ENCODE peak calls at places on chromosomes 4 and X, in four cellular contexts. Q is foreskin keratinocyte, E is small intestine, P is A549. A is an unnamed sample. For H3K4me1, the result is how much of the 10 kb centered on the place peaks cover.

GRCh38 chrX:118884552-118885138 is 61.0 kb downstream of the ZCCHC12 start:
- DNase-seq in Q (no peak), E (no peak), P (no peak), A (peak)

GRCh38 chr4:476501-476900 is 22.5 kb downstream of the ZNF721 start:
- DNase-seq in Q (peak), E (no peak), P (no peak), A (no peak)

GRCh38 chr4:162116085-162116784 is 47.6 kb downstream of the FSTL5 start:
- DNase-seq in Q (no peak), E (no peak), P (no peak), A (no peak)

GRCh38 chr4:80201326-80202151 is 4.2 kb downstream of the PRDM8 start:
- DNase-seq in Q (peak), E (no peak), P (no peak), A (no peak)

GRCh38 chrX:136525738-136526606 is 6.0 kb upstream of the VGLL1 start:
- DNase-seq in Q (peak), E (peak), P (peak), A (peak)

GRCh38 chrX:129694805-129695204 is 40.0 kb upstream of the APLN start:
- DNase-seq in Q (no peak), E (no peak), P (no peak), A (no peak)

GRCh38 chrX:111543212-111543762 is 31.8 kb downstream of the SERTM2 start:
- DNase-seq in Q (no peak), E (no peak), P (no peak), A (no peak)

GRCh38 chr4:89539374-89539773 is 231.8 kb upstream of the GPRIN3 start:
- DNase-seq in Q (no peak), E (peak), P (peak), A (no peak)

GRCh38 chr4:182888894-182889293 is 28.3 kb downstream of the DCTD start:
- DNase-seq in Q (no peak), E (no peak), P (no peak), A (no peak)

GRCh38 chr4:187128971-187129370 is 405.3 kb upstream of the FAT1 start:
- DNase-seq in Q (peak), E (no peak), P (no peak), A (no peak)

GRCh38 chr4:109816082-109816442 is 500 bp downstream of the GAR1 start:
- DNase-seq in Q (no peak), E (peak), P (no peak), A (peak)

GRCh38 chr4:11138964-11139363 is 289.7 kb downstream of the HS3ST1 start:
- DNase-seq in Q (no peak), E (no peak), P (no peak), A (no peak)

GRCh38 chrX:108811891-108812290 is 75.5 kb upstream of the IRS4 start:
- DNase-seq in Q (no peak), E (no peak), P (peak), A (no peak)

GRCh38 chr4:26936284-26937065 is 75.8 kb downstream of the STIM2 start:
- DNase-seq in Q (no peak), E (peak), P (no peak), A (no peak)

GRCh38 chr4:156198511-156198910 is 244.8 kb upstream of the CTSO start:
- DNase-seq in Q (no peak), E (no peak), P (no peak), A (no peak)

GRCh38 chr4:68175562-68176155 is 46.0 kb upstream of the TMPRSS11F start:
- DNase-seq in Q (peak), E (peak), P (peak), A (no peak)

GRCh38 chrX:8639949-8640348 is 92.0 kb downstream of the ANOS1 start:
- DNase-seq in Q (no peak), E (no peak), P (no peak), A (no peak)

GRCh38 chr4:105714071-105714521 is 5.5 kb downstream of the GSTCD start:
- DNase-seq in Q (peak), E (no peak), P (no peak), A (no peak)

GRCh38 chr4:122764808-122765189 is 32.3 kb downstream of the BBS12 start:
- DNase-seq in Q (peak), E (no peak), P (no peak), A (no peak)

GRCh38 chr4:7357296-7357680 is 77.4 kb downstream of the PSAPL1 start:
- DNase-seq in Q (no peak), E (no peak), P (no peak), A (no peak)

DNA sequence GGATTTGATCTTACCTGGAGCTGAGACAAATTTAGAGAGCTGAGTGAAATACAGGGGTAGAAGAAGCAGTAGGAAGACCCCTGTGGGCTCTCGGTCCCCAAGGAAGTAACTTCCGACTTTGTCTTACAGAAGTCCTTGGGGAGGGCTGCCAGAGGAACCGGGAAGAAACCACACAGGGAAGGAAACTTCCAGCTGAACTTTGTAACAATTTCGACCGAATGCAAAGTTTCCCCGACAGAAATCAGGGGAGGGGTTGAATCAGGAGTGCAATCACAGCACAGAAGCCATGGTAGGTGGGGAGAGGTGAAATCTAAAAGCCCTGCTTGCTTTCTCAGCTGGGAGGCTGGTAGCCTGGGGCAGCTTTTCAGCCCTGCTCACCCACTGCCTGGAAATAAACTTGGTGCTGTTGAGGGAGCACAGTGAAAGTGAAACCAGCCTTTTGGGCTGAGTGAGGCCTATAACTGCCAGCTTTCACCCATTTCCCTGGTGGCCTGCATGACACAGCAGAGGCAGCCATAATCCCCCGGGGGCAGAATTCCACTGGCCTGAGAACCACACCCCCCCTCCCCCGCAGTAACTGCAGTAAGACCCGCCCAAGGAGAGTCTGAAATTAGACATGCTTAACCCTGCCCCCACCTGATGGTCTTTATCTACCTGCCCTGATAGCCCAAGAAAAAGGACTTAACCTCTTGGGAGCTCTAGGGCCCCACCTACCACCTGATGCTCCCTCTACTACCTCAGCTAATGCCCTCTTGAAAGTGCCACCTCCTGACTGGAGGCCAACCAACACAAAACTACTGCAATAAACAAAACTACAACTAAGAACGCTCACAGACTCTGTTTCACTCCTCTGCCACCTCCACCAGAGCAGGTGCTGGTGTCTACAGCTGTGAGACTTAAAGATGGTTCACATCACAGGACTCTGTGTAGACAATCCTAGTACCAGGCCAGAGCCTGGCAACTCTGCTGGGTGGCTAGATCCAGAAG is 248.2 kb downstream of the PARM1 start:
- DNase-seq in Q (peak), E (peak), P (no peak), A (no peak)
- H3K27ac ChIP-seq in Q (no peak), E (peak), P (no peak), A (no peak)

GRCh38 chr4:101140228-101140627 is 207.1 kb downstream of the PPP3CA start:
- DNase-seq in Q (no peak), E (peak), P (no peak), A (no peak)
- H3K4me1 ChIP-seq in Q (under half), E (under half), P (under half), A (under half)

GRCh38 chr4:135497563-135498152 is 1296.1 kb upstream of the PABPC4L start:
- DNase-seq in Q (peak), E (no peak), P (no peak), A (no peak)
- H3K27ac ChIP-seq in Q (no peak), E (no peak), P (no peak), A (no peak)

GRCh38 chrX:34563809-34564208 is 93.3 kb downstream of the TMEM47 start:
- DNase-seq in Q (peak), E (no peak), P (no peak), A (no peak)

GRCh38 chrX:34560180-34560579 is 96.9 kb downstream of the TMEM47 start:
- DNase-seq in Q (no peak), E (no peak), P (no peak), A (no peak)

GRCh38 chrX:34559325-34559724 is 97.8 kb downstream of the TMEM47 start:
- DNase-seq in Q (peak), E (no peak), P (no peak), A (no peak)

GRCh38 chrX:34563061-34563460 is 94.0 kb downstream of the TMEM47 start:
- DNase-seq in Q (no peak), E (no peak), P (no peak), A (no peak)

DNA sequence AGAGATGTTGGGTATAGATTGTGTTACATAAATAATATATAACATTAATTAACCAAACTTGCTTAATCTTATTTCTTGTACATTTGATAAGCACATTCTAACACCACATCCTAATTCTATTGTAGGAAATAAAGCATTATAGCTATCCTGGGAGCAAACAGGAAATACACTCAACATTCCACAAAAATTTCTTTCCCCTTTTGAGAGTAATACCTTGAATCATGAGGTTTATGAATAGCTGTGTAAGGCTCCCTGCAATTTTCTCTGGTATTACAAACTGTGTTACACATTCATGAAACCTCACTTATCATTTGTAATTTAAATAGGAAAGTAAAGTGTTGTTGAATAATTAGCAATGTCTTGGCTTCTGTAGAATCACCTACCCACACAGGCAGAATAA is 95.1 kb downstream of the TMEM47 start:
- DNase-seq in Q (peak), E (no peak), P (no peak), A (no peak)
- H3K4me1 ChIP-seq in Q (under half), E (under half), P (under half), A (under half)

GRCh38 chr4:169132561-169133305 is 122.7 kb upstream of the CBR4 start:
- DNase-seq in Q (no peak), E (no peak), P (no peak), A (no peak)

GRCh38 chr4:169136330-169136729 is 126.3 kb upstream of the CBR4 start:
- DNase-seq in Q (no peak), E (no peak), P (no peak), A (no peak)

GRCh38 chr4:169131556-169132208 is 121.6 kb upstream of the CBR4 start:
- DNase-seq in Q (no peak), E (no peak), P (no peak), A (no peak)

GRCh38 chr4:169135776-169136175 is 125.7 kb upstream of the CBR4 start:
- DNase-seq in Q (no peak), E (no peak), P (no peak), A (no peak)

DNA sequence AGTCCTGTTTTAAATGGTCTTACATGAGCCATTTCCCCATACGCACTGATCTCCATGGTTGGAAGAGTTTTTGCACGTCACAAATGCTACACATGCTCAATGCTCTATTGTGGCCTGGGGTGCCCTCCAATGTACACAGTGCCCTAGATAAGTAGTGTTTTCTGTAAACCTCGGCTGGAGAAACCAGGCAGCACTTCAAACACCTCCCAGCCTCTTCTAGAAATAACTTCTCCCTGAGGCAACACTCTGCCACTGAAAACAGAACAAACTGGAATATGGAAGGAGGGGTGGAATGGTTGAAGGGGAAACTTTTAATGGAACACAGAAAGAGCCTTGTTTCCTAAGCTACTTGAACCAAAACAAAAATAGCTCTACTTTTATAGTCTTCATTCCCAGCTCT is 123.9 kb upstream of the CBR4 start:
- DNase-seq in Q (no peak), E (no peak), P (no peak), A (peak)
- H3K27ac ChIP-seq in Q (no peak), E (no peak), P (no peak), A (no peak)

DNA sequence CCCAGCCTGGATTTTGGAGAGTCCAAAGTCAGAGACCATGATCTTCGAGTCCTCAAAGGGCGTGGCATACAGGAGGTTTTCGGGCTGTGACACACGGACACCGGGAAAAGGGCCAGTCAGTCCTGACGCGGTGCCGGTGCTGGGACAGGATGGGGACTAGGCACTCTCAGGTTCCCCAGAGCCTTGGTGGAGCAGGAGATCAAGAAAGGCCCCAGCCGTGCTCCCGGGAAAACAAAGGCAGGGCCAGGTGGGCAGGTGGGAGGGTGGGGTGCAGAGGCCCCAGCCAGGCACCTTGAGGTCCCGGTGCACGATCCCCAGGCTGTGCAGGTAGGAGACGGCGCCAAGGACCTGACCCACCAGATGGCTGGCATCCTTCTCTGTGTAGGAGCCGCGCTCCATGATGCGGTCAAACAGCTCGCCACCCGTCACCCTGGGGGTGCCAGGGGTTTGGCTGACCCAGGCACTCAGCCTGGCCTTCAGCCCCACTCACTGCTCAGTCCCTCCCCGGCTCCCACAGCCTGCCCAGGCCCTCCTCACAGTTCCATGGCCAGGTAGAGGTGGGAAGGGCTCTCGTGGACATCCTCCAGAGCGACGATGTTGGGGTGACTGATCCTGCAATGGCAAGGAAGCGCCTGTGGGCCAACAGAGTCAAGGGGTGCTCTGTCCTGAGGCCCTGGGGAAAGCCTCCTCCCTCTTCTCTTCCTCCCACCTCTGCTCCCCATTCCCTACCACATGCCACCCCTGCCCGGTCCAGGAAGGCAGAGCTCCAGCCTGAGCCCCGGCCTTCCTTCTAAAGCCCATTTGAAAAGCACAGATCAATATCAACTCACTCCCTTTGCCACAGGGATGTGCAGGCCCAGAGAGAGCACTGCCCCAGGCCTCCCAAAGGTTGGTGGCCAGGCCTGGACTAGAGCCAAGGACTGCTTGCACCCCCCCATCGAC is 1.8 kb downstream of the PNCK start:
- DNase-seq in Q (no peak), E (no peak), P (no peak), A (peak)
- H3K4me1 ChIP-seq in Q (under half), E (under half), P (under half), A (under half)

DNA sequence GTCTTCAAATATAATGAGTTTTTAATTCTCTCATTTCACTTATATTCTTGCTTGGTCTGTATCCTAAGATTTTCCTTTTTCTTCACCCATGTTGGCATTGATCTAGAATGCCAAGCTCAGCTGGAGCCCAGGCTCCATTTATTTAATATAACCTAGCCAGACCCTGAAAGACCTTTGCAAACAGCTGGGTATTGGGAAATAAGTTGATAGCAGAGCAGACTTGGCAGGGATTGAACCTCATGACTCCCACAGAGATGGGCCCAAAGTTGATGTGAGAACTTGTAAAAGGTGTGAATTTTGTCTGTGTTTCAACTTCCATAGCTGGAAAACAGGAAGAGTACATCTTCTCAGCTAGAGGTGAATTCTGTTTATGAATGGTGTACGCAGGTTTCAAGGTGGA is 59.5 kb downstream of the SH2D1A start:
- DNase-seq in Q (no peak), E (no peak), P (no peak), A (no peak)
- H3K27ac ChIP-seq in Q (no peak), E (no peak), P (no peak), A (no peak)

GRCh38 chr4:1850276-1850675 is 5.7 kb downstream of the LETM1 start:
- DNase-seq in Q (no peak), E (no peak), P (no peak), A (no peak)

GRCh38 chr4:1854752-1855151 is 1.2 kb downstream of the LETM1 start:
- DNase-seq in Q (no peak), E (no peak), P (no peak), A (no peak)

GRCh38 chr4:1852904-1853623 is 2.9 kb downstream of the LETM1 start:
- DNase-seq in Q (no peak), E (peak), P (no peak), A (no peak)

GRCh38 chr4:1851160-1851559 is 4.8 kb downstream of the LETM1 start:
- DNase-seq in Q (no peak), E (no peak), P (no peak), A (no peak)

DNA sequence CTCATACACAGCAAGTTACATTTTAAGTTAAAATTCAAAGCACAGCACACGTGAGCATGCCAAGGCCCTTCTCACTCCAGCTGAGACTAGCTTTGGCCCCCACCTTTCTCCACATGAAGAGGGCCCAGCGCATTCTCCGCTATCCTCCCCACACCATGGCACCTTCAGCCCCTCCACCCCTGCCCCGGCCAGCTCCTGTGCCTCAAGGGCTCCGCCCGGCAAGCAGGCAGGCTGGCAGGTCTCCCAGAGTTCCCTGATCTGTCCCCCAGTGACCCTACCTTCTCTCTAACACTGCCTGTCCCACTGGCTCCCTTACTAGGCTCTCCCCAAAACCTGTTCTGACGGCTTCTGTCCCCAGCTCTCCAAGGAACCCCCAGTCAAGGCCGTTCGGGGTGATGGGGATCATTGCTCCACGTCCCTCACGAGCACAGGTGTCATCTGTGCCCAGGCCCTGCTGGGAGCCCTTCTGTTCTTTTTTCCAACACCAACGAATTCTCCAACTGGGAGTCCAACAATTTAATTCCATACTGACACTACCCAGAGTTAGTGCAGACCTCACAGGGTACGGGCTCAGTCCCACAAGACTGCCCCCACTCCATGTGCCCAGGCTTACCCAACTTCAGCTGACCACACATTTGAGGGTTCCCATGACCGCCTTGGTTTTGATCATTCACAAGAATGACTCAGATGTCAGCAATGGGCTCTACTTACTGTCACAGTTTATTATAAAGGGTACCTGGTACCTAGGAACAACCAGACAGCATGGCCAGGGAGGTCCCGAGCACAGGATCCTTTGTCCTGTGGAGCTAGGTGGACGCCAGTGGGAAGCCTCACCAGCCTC is 4.2 kb downstream of the LETM1 start:
- DNase-seq in Q (no peak), E (no peak), P (no peak), A (no peak)
- H3K4me1 ChIP-seq in Q (under half), E (under half), P (under half), A (under half)

A was measured in pancreas.